ENCODE peak calls at places on chromosomes 4 and X, in eight cellular contexts. G is dorsolateral prefrontal cortex; V is A549; L is GM23248; X is cardiac muscle cell; H is CD4-positive, alpha-beta memory T cell; C is left ventricle myocardium inferior; F is lung. E is an unnamed sample.

GRCh38 chrX:110394653-110395052 is 36.0 kb downstream of the RTL9 start:
- DNase-seq in G (no peak), V (no peak), L (peak), X (no peak), H (no peak), C (no peak), F (no peak), E (no peak)

GRCh38 chrX:139776614-139777013 is 68.6 kb upstream of the MCF2 start:
- DNase-seq in G (no peak), V (no peak), L (no peak), X (no peak), H (no peak), C (no peak), F (no peak), E (no peak)

GRCh38 chrX:78327370-78328048 is at the start of gene CYSLTR1:
- DNase-seq in G (no peak), V (no peak), L (no peak), X (peak), H (no peak), C (no peak), F (no peak), E (no peak)

GRCh38 chr4:85431156-85431555 is 43.8 kb upstream of the ARHGAP24 start:
- DNase-seq in G (no peak), V (peak), L (no peak), X (no peak), H (no peak), C (no peak), F (no peak), E (no peak)

GRCh38 chr4:152956650-152957436 is 20.7 kb downstream of the FHDC1 start:
- DNase-seq in G (no peak), V (peak), L (no peak), X (peak), H (no peak), C (no peak), F (no peak), E (peak)

GRCh38 chrX:152652467-152652866 is 14.8 kb downstream of the GABRQ start:
- DNase-seq in G (no peak), V (no peak), L (no peak), X (no peak), H (no peak), C (no peak), F (no peak), E (no peak)

GRCh38 chrX:134236690-134237362 is at the start of gene CCDC160:
- DNase-seq in G (peak), V (peak), L (peak), X (peak), H (no peak), C (peak), F (no peak), E (peak)

GRCh38 chr4:66569228-66569627 is 898.9 kb upstream of the EPHA5 start:
- DNase-seq in G (no peak), V (no peak), L (no peak), X (no peak), H (no peak), C (no peak), F (no peak), E (no peak)

GRCh38 chrX:11787564-11787963 is 29.5 kb downstream of the MSL3 start:
- DNase-seq in G (peak), V (peak), L (peak), X (peak), H (peak), C (peak), F (peak), E (peak)

GRCh38 chr4:160235771-160236170 is 1132.9 kb downstream of the RAPGEF2 start:
- DNase-seq in G (no peak), V (no peak), L (no peak), X (no peak), H (no peak), C (no peak), F (no peak), E (no peak)

GRCh38 chr4:139978692-139979091 is 175.3 kb downstream of the MAML3 start:
- DNase-seq in G (no peak), V (no peak), L (no peak), X (no peak), H (no peak), C (no peak), F (no peak), E (no peak)

GRCh38 chr4:23717528-23718248 is 172.2 kb downstream of the PPARGC1A start:
- DNase-seq in G (no peak), V (peak), L (peak), X (peak), H (no peak), C (no peak), F (no peak), E (no peak)

GRCh38 chrX:85024044-85024443 is 20.4 kb downstream of the APOOL start:
- DNase-seq in G (no peak), V (no peak), L (peak), X (no peak), H (no peak), C (no peak), F (no peak), E (no peak)

GRCh38 chrX:20143539-20143938 is 1.9 kb upstream of the EIF1AX start:
- DNase-seq in G (no peak), V (peak), L (no peak), X (no peak), H (no peak), C (no peak), F (no peak), E (no peak)

GRCh38 chr4:78704981-78705757 is 71.0 kb upstream of the BMP2K start:
- DNase-seq in G (no peak), V (peak), L (peak), X (no peak), H (no peak), C (no peak), F (no peak), E (no peak)

GRCh38 chr4:17029432-17029831 is 131.0 kb upstream of the LDB2 start:
- DNase-seq in G (no peak), V (no peak), L (no peak), X (no peak), H (no peak), C (no peak), F (no peak), E (no peak)

GRCh38 chr4:144647095-144647959 is 1.4 kb downstream of the HHIP start:
- DNase-seq in G (no peak), V (no peak), L (peak), X (no peak), H (no peak), C (no peak), F (no peak), E (no peak)

GRCh38 chr4:142402925-142403324 is 443.2 kb downstream of the INPP4B start:
- DNase-seq in G (no peak), V (peak), L (peak), X (no peak), H (no peak), C (no peak), F (no peak), E (no peak)

GRCh38 chr4:138488527-138488926 is 246.4 kb upstream of the SLC7A11 start:
- DNase-seq in G (no peak), V (no peak), L (no peak), X (no peak), H (no peak), C (no peak), F (no peak), E (no peak)

GRCh38 chrX:153649915-153650782 is 3.1 kb downstream of the DUSP9 start:
- DNase-seq in G (no peak), V (no peak), L (no peak), X (no peak), H (no peak), C (no peak), F (no peak), E (no peak)

GRCh38 chr4:104486702-104487101 is 8.0 kb downstream of the CXXC4 start:
- DNase-seq in G (no peak), V (no peak), L (no peak), X (no peak), H (no peak), C (no peak), F (no peak), E (no peak)

GRCh38 chr4:129153700-129154099 is 57.7 kb downstream of the C4orf33 start:
- DNase-seq in G (no peak), V (no peak), L (no peak), X (no peak), H (no peak), C (no peak), F (no peak), E (no peak)

GRCh38 chrX:43949669-43950068 is 23.5 kb downstream of the NDP start:
- DNase-seq in G (peak), V (peak), L (peak), X (peak), H (peak), C (peak), F (no peak), E (peak)

GRCh38 chr4:16160457-16160856 is 65.8 kb downstream of the TAPT1 start:
- DNase-seq in G (no peak), V (no peak), L (no peak), X (no peak), H (no peak), C (no peak), F (no peak), E (no peak)

GRCh38 chr4:139453041-139453370 is 915 bp upstream of the RAB33B start:
- DNase-seq in G (no peak), V (peak), L (peak), X (no peak), H (no peak), C (no peak), F (no peak), E (no peak)

GRCh38 chr4:108166038-108166437 is 2.7 kb downstream of the LEF1 start:
- DNase-seq in G (no peak), V (no peak), L (no peak), X (no peak), H (peak), C (no peak), F (no peak), E (no peak)

GRCh38 chr4:11471613-11472012 is 42.9 kb upstream of the HS3ST1 start:
- DNase-seq in G (no peak), V (no peak), L (no peak), X (no peak), H (peak), C (no peak), F (no peak), E (no peak)

GRCh38 chrX:109475174-109475891 is 6.6 kb downstream of the GUCY2F start:
- DNase-seq in G (peak), V (peak), L (peak), X (peak), H (no peak), C (peak), F (peak), E (peak)

GRCh38 chr4:99447079-99447478 is 11.9 kb upstream of the ADH7 start:
- DNase-seq in G (no peak), V (peak), L (peak), X (no peak), H (no peak), C (no peak), F (no peak), E (no peak)

GRCh38 chr4:7412586-7412975 is 22.1 kb downstream of the PSAPL1 start:
- DNase-seq in G (no peak), V (no peak), L (no peak), X (no peak), H (no peak), C (peak), F (no peak), E (no peak)

GRCh38 chr4:17636696-17637351 is 22.4 kb downstream of the MED28 start:
- DNase-seq in G (peak), V (peak), L (peak), X (peak), H (peak), C (peak), F (peak), E (peak)

GRCh38 chrX:51407520-51408409 is 75.1 kb downstream of the NUDT10 start:
- DNase-seq in G (no peak), V (no peak), L (no peak), X (no peak), H (no peak), C (no peak), F (no peak), E (peak)

GRCh38 chrX:72027914-72028307 is 103.8 kb downstream of the RTL5 start:
- DNase-seq in G (no peak), V (no peak), L (no peak), X (no peak), H (no peak), C (no peak), F (peak), E (no peak)

GRCh38 chr4:25839687-25840086 is 23.1 kb downstream of the SEL1L3 start:
- DNase-seq in G (no peak), V (no peak), L (no peak), X (no peak), H (no peak), C (no peak), F (no peak), E (no peak)
- H3K27ac ChIP-seq in G (no peak), V (no peak), L (no peak), X (no peak), H (no peak), C (no peak), F (no peak), E (no peak)

DNA sequence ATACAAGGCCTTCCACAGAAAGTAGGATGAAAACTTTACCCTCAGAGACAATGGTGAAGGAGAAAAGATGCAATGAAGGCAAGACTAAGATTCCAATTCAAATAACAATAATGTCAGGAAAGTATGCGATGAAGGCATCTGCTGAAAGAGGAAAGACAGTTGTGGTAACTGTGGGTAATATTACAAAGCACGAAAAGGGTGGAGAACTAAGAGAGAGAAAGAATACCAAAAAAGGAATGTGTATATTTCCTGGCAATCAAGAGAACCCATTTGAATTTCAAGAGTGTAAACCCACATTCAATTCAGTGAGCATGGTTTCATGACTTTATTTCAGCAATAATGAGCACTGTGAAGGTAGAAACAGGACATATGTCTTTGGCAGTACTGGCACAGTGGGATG is 225.5 kb downstream of the PALLD start:
- DNase-seq in G (no peak), V (no peak), L (no peak), X (no peak), H (no peak), C (no peak), F (no peak), E (no peak)
- H3K4me3 ChIP-seq in G (no peak), V (no peak), L (no peak), X (no peak), H (no peak), C (no peak), F (no peak), E (no peak)

GRCh38 chrX:67543818-67544217 is at the start of gene AR:
- DNase-seq in G (no peak), V (peak), L (peak), X (peak), H (no peak), C (peak), F (peak), E (peak)
- H3K27ac ChIP-seq in G (no peak), V (peak), L (no peak), X (no peak), H (no peak), C (peak), F (no peak), E (peak)

GRCh38 chr4:177117256-177117655 is 192.4 kb upstream of the NEIL3 start:
- DNase-seq in G (no peak), V (no peak), L (no peak), X (no peak), H (no peak), C (no peak), F (no peak), E (no peak)
- H3K4me3 ChIP-seq in G (no peak), V (no peak), L (no peak), X (no peak), H (no peak), C (no peak), F (no peak), E (no peak)

DNA sequence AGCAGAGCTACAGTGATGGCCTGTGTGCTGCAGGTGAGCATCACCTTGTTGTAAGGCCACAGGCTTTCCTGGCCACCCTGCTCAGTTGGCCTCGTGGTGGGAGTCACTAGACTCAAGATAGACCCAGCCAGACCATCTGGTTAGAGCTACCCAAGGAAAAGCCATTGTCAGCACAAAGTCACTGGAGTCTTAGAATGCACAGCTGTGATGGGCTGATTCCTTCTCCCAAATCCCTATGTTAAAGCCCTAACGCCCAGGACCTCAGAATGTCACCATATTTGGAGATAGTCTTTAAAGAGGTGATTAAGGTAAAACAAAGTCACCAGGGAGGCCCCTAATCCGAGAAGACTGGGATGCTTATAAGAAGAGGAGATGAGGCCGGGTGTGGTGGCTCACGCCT is 173.4 kb downstream of the DHRSX start:
- DNase-seq in G (no peak), V (no peak), L (no peak), X (no peak), H (no peak), C (no peak), F (no peak), E (no peak)
- H3K27ac ChIP-seq in G (no peak), V (no peak), L (no peak), X (no peak), H (no peak), C (no peak), F (no peak), E (no peak)

E was measured in right cardiac atrium.